ENCODE peak calls at places on chromosome 16, in four cellular contexts. Q is IMR-90, N is mesendoderm, Z is H1. K is an unnamed sample.

GRCh38 chr16:85612191-85612800 is 826 bp upstream of the GSE1 start:
- DNase-seq in Q (peak), N (no peak), Z (peak), K (peak)

GRCh38 chr16:89920723-89921122 is 2.1 kb downstream of the MC1R start:
- DNase-seq in Q (peak), N (no peak), Z (no peak), K (peak)

GRCh38 chr16:58346831-58347371 is 45.4 kb upstream of the GINS3 start:
- DNase-seq in Q (no peak), N (no peak), Z (no peak), K (no peak)

GRCh38 chr16:89721644-89722391 is 481 bp downstream of the ZNF276 start:
- DNase-seq in Q (peak), N (peak), Z (no peak), K (no peak)

GRCh38 chr16:14300631-14301149 is 229.6 kb downstream of the MRTFB start:
- DNase-seq in Q (peak), N (peak), Z (no peak), K (peak)

GRCh38 chr16:59058261-59058660 is 324.1 kb upstream of the GOT2 start:
- DNase-seq in Q (no peak), N (peak), Z (no peak), K (no peak)

GRCh38 chr16:86490859-86491642 is 19.3 kb upstream of the FOXF1 start:
- DNase-seq in Q (peak), N (no peak), Z (no peak), K (no peak)

GRCh38 chr16:16805809-16806208 is 426.9 kb downstream of the NPIPA7 start:
- DNase-seq in Q (no peak), N (no peak), Z (no peak), K (no peak)

GRCh38 chr16:3099732-3100499 is 822 bp upstream of the ZSCAN10 start:
- DNase-seq in Q (peak), N (peak), Z (peak), K (peak)

GRCh38 chr16:65731840-65732239 is 610.0 kb upstream of the CDH11 start:
- DNase-seq in Q (peak), N (no peak), Z (no peak), K (no peak)

GRCh38 chr16:14499110-14499509 is 130.9 kb downstream of the PARN start:
- DNase-seq in Q (no peak), N (peak), Z (no peak), K (no peak)

GRCh38 chr16:53412549-53412948 is 21.7 kb upstream of the RBL2 start:
- DNase-seq in Q (no peak), N (no peak), Z (no peak), K (no peak)

GRCh38 chr16:11430601-11431317 is 85.5 kb downstream of the RMI2 start:
- DNase-seq in Q (no peak), N (no peak), Z (no peak), K (no peak)

GRCh38 chr16:68548947-68549346 is 9.9 kb downstream of the ZFP90 start:
- DNase-seq in Q (no peak), N (no peak), Z (no peak), K (no peak)

GRCh38 chr16:55911616-55912015 is 36.4 kb upstream of the CES5A start:
- DNase-seq in Q (no peak), N (no peak), Z (no peak), K (no peak)

GRCh38 chr16:54266363-54266955 is 20.1 kb downstream of the IRX3 start:
- DNase-seq in Q (no peak), N (no peak), Z (no peak), K (no peak)

GRCh38 chr16:54432481-54433229 is 146.1 kb upstream of the IRX3 start:
- DNase-seq in Q (no peak), N (no peak), Z (no peak), K (no peak)

GRCh38 chr16:4240624-4241023 is 1.3 kb downstream of the SRL start:
- DNase-seq in Q (no peak), N (no peak), Z (no peak), K (no peak)

GRCh38 chr16:21117567-21117966 is 33.1 kb downstream of the DNAH3 start:
- DNase-seq in Q (no peak), N (no peak), Z (no peak), K (no peak)
- H4K5ac ChIP-seq in Q (no peak), N (no peak), Z (no peak), K (no peak)

GRCh38 chr16:1296688-1297412 is 12.6 kb upstream of the UBE2I start:
- DNase-seq in Q (peak), N (peak), Z (no peak), K (no peak)

GRCh38 chr16:1295465-1295864 is 14.0 kb upstream of the UBE2I start:
- DNase-seq in Q (no peak), N (no peak), Z (no peak), K (no peak)

GRCh38 chr16:1299012-1299867 is 10.2 kb upstream of the UBE2I start:
- DNase-seq in Q (no peak), N (no peak), Z (no peak), K (no peak)

GRCh38 chr16:1298406-1298805 is 11.0 kb upstream of the UBE2I start:
- DNase-seq in Q (no peak), N (no peak), Z (no peak), K (no peak)

DNA sequence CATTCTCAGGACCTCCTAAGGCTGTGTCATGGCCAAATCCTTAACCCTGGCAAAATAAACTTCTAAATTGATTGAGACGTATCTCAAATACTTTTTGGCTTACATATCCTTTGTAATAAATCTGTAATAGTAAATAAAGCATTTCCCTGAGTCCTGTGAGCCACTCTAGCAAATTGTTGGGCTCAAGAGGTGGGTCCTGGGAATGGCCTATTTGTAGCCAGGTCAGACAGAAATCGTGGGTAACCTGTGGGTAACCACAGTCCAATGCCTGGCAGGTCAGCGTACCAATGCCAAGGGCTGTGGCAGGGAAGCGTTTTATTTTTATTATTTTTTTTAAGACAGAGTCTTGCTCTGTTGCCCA is 12.0 kb upstream of the UBE2I start:
- DNase-seq in Q (no peak), N (no peak), Z (no peak), K (no peak)
- H2BK5ac ChIP-seq in Q (no peak), N (no peak), Z (no peak), K (no peak)

GRCh38 chr16:70735141-70735979 is 49.5 kb upstream of the MTSS2 start:
- DNase-seq in Q (peak), N (peak), Z (no peak), K (peak)

GRCh38 chr16:70739389-70739788 is 53.5 kb upstream of the MTSS2 start:
- DNase-seq in Q (no peak), N (no peak), Z (no peak), K (no peak)

GRCh38 chr16:70738083-70738977 is 52.5 kb upstream of the MTSS2 start:
- DNase-seq in Q (peak), N (peak), Z (peak), K (peak)

GRCh38 chr16:70736454-70737376 is 50.9 kb upstream of the MTSS2 start:
- DNase-seq in Q (peak), N (no peak), Z (no peak), K (no peak)

GRCh38 chr16:70737377-70738082 is 51.7 kb upstream of the MTSS2 start:
- DNase-seq in Q (peak), N (no peak), Z (no peak), K (no peak)
- H4K5ac ChIP-seq in Q (peak), N (no peak), Z (no peak), K (no peak)

GRCh38 chr16:30983898-30984610 is 953 bp upstream of the HSD3B7 start:
- DNase-seq in Q (no peak), N (no peak), Z (no peak), K (no peak)
- H2BK5ac ChIP-seq in Q (no peak), N (no peak), Z (no peak), K (no peak)

DNA sequence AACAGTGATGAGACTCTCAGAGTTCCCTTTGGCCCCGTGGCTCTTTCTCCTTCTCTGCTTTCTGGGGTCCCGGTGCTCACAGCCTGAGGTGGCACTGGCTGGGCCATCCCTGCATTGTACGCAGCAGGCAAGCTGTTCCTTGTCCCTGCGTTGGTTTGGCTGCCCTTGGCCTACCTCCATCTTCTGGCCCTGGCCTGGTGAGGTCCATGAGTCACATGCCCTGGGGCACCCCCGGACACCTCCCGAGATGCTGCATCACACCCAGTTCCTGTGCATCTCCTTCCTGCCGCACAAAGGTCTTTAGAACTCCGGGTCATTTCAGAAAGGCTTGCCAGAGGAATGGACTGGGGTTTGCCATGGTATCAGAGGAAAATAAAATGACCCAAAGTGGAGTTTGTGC is 9.5 kb downstream of the SULT1A2 start:
- DNase-seq in Q (no peak), N (no peak), Z (no peak), K (no peak)
- H4K5ac ChIP-seq in Q (no peak), N (no peak), Z (no peak), K (no peak)

DNA sequence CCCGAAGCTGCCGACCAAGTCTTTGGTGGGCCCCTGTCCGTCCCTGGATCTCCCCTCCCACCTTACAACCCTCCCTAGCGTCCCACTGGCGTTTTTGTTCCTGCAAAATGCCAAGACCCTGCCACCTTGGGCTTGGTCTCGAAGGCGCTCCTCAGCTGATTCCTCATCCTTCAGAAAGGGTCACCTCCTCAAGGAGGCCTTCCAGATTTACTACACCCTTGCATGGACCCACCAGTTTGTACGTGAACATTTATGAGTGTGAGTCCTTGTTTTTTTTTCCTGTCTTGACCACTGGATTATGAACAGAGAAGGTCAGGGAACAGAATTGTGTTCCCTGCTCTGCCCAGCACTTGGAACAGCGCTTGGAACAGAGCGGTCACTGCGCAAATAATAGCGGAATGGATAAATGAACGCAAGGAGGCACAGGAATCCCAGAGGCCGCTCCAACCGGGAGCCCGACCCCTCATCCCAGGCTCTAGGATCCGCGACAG is 895 bp upstream of the GFER start:
- DNase-seq in Q (no peak), N (no peak), Z (no peak), K (no peak)
- H2BK5ac ChIP-seq in Q (no peak), N (no peak), Z (no peak), K (no peak)